ENCODE peak calls at places on chromosomes 12 and 14, in nine cellular contexts. One of them, this sample, is unnamed.

GRCh38 chr12:51683763-51684357 is 92.8 kb downstream of the SCN8A start:
- DNase-seq in astrocyte of the cerebellum: peak; percentile 26
- DNase-seq in C1 segment of cervical spinal cord: no peak
- DNase-seq in fibroblast of villous mesenchyme: peak; percentile 45
- DNase-seq in stimulated activated effector memory CD8-positive, alpha-beta T cell treated with anti-CD3 and anti-CD28 coated beads, Interleukin-12 subunit alpha, Interleukin-12 subunit beta, amount 100 ng/mL, for 72 hours: no peak
- DNase-seq in activated CD4-positive, alpha-beta T cell treated with anti-CD3 and anti-CD28 coated beads, Interleukin-2, amount 50 U/mL, for 4 hours: no peak
- DNase-seq in left lung: no peak
- DNase-seq in AG10803: peak; percentile 78
- DNase-seq in EL: peak; percentile 65
- DNase-seq in this sample: peak; percentile 71

GRCh38 chr14:27845241-27845850 is 921.2 kb upstream of the FOXG1 start:
- DNase-seq in EL: no peak
- DNase-seq in stimulated activated effector memory CD8-positive, alpha-beta T cell treated with anti-CD3 and anti-CD28 coated beads, Interleukin-12 subunit alpha, Interleukin-12 subunit beta, amount 100 ng/mL, for 72 hours: no peak
- DNase-seq in activated CD4-positive, alpha-beta T cell treated with anti-CD3 and anti-CD28 coated beads, Interleukin-2, amount 50 U/mL, for 4 hours: no peak
- DNase-seq in fibroblast of villous mesenchyme: no peak
- DNase-seq in astrocyte of the cerebellum: no peak
- DNase-seq in AG10803: no peak
- DNase-seq in left lung: no peak
- DNase-seq in C1 segment of cervical spinal cord: no peak
- DNase-seq in this sample: no peak

GRCh38 chr12:26113194-26113654 is 11.6 kb downstream of the BHLHE41 start:
- DNase-seq in astrocyte of the cerebellum: no peak
- DNase-seq in fibroblast of villous mesenchyme: no peak
- DNase-seq in C1 segment of cervical spinal cord: no peak
- DNase-seq in stimulated activated effector memory CD8-positive, alpha-beta T cell treated with anti-CD3 and anti-CD28 coated beads, Interleukin-12 subunit alpha, Interleukin-12 subunit beta, amount 100 ng/mL, for 72 hours: no peak
- DNase-seq in activated CD4-positive, alpha-beta T cell treated with anti-CD3 and anti-CD28 coated beads, Interleukin-2, amount 50 U/mL, for 4 hours: no peak
- DNase-seq in EL: no peak
- DNase-seq in left lung: no peak
- DNase-seq in AG10803: no peak
- DNase-seq in this sample: no peak

GRCh38 chr12:108852674-108853073 is 4.7 kb downstream of the SSH1 start:
- DNase-seq in stimulated activated effector memory CD8-positive, alpha-beta T cell treated with anti-CD3 and anti-CD28 coated beads, Interleukin-12 subunit alpha, Interleukin-12 subunit beta, amount 100 ng/mL, for 72 hours: no peak
- DNase-seq in EL: no peak
- DNase-seq in C1 segment of cervical spinal cord: no peak
- DNase-seq in fibroblast of villous mesenchyme: peak; percentile 34
- DNase-seq in astrocyte of the cerebellum: no peak
- DNase-seq in AG10803: no peak
- DNase-seq in activated CD4-positive, alpha-beta T cell treated with anti-CD3 and anti-CD28 coated beads, Interleukin-2, amount 50 U/mL, for 4 hours: no peak
- DNase-seq in left lung: no peak
- DNase-seq in this sample: no peak

GRCh38 chr12:52280319-52280795 is 5.9 kb downstream of the KRT86 start:
- DNase-seq in EL: peak; percentile 96
- DNase-seq in stimulated activated effector memory CD8-positive, alpha-beta T cell treated with anti-CD3 and anti-CD28 coated beads, Interleukin-12 subunit alpha, Interleukin-12 subunit beta, amount 100 ng/mL, for 72 hours: no peak
- DNase-seq in C1 segment of cervical spinal cord: no peak
- DNase-seq in fibroblast of villous mesenchyme: peak; percentile 97
- DNase-seq in astrocyte of the cerebellum: peak; percentile 83
- DNase-seq in activated CD4-positive, alpha-beta T cell treated with anti-CD3 and anti-CD28 coated beads, Interleukin-2, amount 50 U/mL, for 4 hours: no peak
- DNase-seq in AG10803: peak; percentile 97
- DNase-seq in left lung: peak; percentile 87
- DNase-seq in this sample: peak; percentile 96

GRCh38 chr12:108000111-108000510 is 129.0 kb upstream of the WSCD2 start:
- DNase-seq in C1 segment of cervical spinal cord: no peak
- DNase-seq in left lung: no peak
- DNase-seq in activated CD4-positive, alpha-beta T cell treated with anti-CD3 and anti-CD28 coated beads, Interleukin-2, amount 50 U/mL, for 4 hours: no peak
- DNase-seq in AG10803: no peak
- DNase-seq in EL: no peak
- DNase-seq in stimulated activated effector memory CD8-positive, alpha-beta T cell treated with anti-CD3 and anti-CD28 coated beads, Interleukin-12 subunit alpha, Interleukin-12 subunit beta, amount 100 ng/mL, for 72 hours: no peak
- DNase-seq in astrocyte of the cerebellum: no peak
- DNase-seq in fibroblast of villous mesenchyme: no peak
- DNase-seq in this sample: no peak

GRCh38 chr12:12461281-12461922 is 101.3 kb downstream of the DUSP16 start:
- DNase-seq in C1 segment of cervical spinal cord: no peak
- DNase-seq in AG10803: no peak
- DNase-seq in left lung: no peak
- DNase-seq in astrocyte of the cerebellum: no peak
- DNase-seq in fibroblast of villous mesenchyme: no peak
- DNase-seq in EL: no peak
- DNase-seq in stimulated activated effector memory CD8-positive, alpha-beta T cell treated with anti-CD3 and anti-CD28 coated beads, Interleukin-12 subunit alpha, Interleukin-12 subunit beta, amount 100 ng/mL, for 72 hours: peak; percentile 75
- DNase-seq in activated CD4-positive, alpha-beta T cell treated with anti-CD3 and anti-CD28 coated beads, Interleukin-2, amount 50 U/mL, for 4 hours: no peak
- DNase-seq in this sample: no peak

GRCh38 chr14:50333010-50333409 is 20.9 kb downstream of the DMAC2L start:
- DNase-seq in activated CD4-positive, alpha-beta T cell treated with anti-CD3 and anti-CD28 coated beads, Interleukin-2, amount 50 U/mL, for 4 hours: no peak
- DNase-seq in EL: peak; percentile 86
- DNase-seq in fibroblast of villous mesenchyme: peak; percentile 92
- DNase-seq in AG10803: peak; percentile 90
- DNase-seq in astrocyte of the cerebellum: no peak
- DNase-seq in stimulated activated effector memory CD8-positive, alpha-beta T cell treated with anti-CD3 and anti-CD28 coated beads, Interleukin-12 subunit alpha, Interleukin-12 subunit beta, amount 100 ng/mL, for 72 hours: peak; percentile 40
- DNase-seq in C1 segment of cervical spinal cord: no peak
- DNase-seq in left lung: no peak
- DNase-seq in this sample: peak; percentile 71

GRCh38 chr14:75566321-75566720 is 12.1 kb upstream of the FLVCR2 start:
- DNase-seq in left lung: no peak
- DNase-seq in stimulated activated effector memory CD8-positive, alpha-beta T cell treated with anti-CD3 and anti-CD28 coated beads, Interleukin-12 subunit alpha, Interleukin-12 subunit beta, amount 100 ng/mL, for 72 hours: peak; percentile 80
- DNase-seq in EL: no peak
- DNase-seq in AG10803: peak; percentile 5
- DNase-seq in astrocyte of the cerebellum: no peak
- DNase-seq in fibroblast of villous mesenchyme: no peak
- DNase-seq in C1 segment of cervical spinal cord: no peak
- DNase-seq in activated CD4-positive, alpha-beta T cell treated with anti-CD3 and anti-CD28 coated beads, Interleukin-2, amount 50 U/mL, for 4 hours: peak; percentile 76
- DNase-seq in this sample: no peak

GRCh38 chr12:31323466-31324115 is 2.4 kb downstream of the SINHCAF start:
- DNase-seq in astrocyte of the cerebellum: no peak
- DNase-seq in activated CD4-positive, alpha-beta T cell treated with anti-CD3 and anti-CD28 coated beads, Interleukin-2, amount 50 U/mL, for 4 hours: peak; percentile 36
- DNase-seq in stimulated activated effector memory CD8-positive, alpha-beta T cell treated with anti-CD3 and anti-CD28 coated beads, Interleukin-12 subunit alpha, Interleukin-12 subunit beta, amount 100 ng/mL, for 72 hours: peak; percentile 83
- DNase-seq in fibroblast of villous mesenchyme: peak; percentile 39
- DNase-seq in C1 segment of cervical spinal cord: peak; percentile 46
- DNase-seq in left lung: peak; percentile 57
- DNase-seq in AG10803: no peak
- DNase-seq in EL: no peak
- DNase-seq in this sample: no peak

GRCh38 chr14:89504602-89505320 is 87.7 kb upstream of the FOXN3 start:
- DNase-seq in stimulated activated effector memory CD8-positive, alpha-beta T cell treated with anti-CD3 and anti-CD28 coated beads, Interleukin-12 subunit alpha, Interleukin-12 subunit beta, amount 100 ng/mL, for 72 hours: peak; percentile 73
- DNase-seq in left lung: no peak
- DNase-seq in fibroblast of villous mesenchyme: peak; percentile 51
- DNase-seq in AG10803: peak; percentile 91
- DNase-seq in C1 segment of cervical spinal cord: no peak
- DNase-seq in activated CD4-positive, alpha-beta T cell treated with anti-CD3 and anti-CD28 coated beads, Interleukin-2, amount 50 U/mL, for 4 hours: no peak
- DNase-seq in EL: peak; percentile 83
- DNase-seq in astrocyte of the cerebellum: peak; percentile 33
- DNase-seq in this sample: no peak

GRCh38 chr12:1907652-1908611 is 10.5 kb downstream of the CACNA2D4 start:
- DNase-seq in astrocyte of the cerebellum: no peak
- DNase-seq in fibroblast of villous mesenchyme: no peak
- DNase-seq in left lung: peak; percentile 27
- DNase-seq in AG10803: no peak
- DNase-seq in EL: peak; percentile 19
- DNase-seq in C1 segment of cervical spinal cord: no peak
- DNase-seq in stimulated activated effector memory CD8-positive, alpha-beta T cell treated with anti-CD3 and anti-CD28 coated beads, Interleukin-12 subunit alpha, Interleukin-12 subunit beta, amount 100 ng/mL, for 72 hours: peak; percentile 49
- DNase-seq in activated CD4-positive, alpha-beta T cell treated with anti-CD3 and anti-CD28 coated beads, Interleukin-2, amount 50 U/mL, for 4 hours: peak; percentile 16
- DNase-seq in this sample: no peak

GRCh38 chr14:21653331-21653885 is at the start of gene OR4E2:
- DNase-seq in AG10803: no peak
- DNase-seq in left lung: no peak
- DNase-seq in stimulated activated effector memory CD8-positive, alpha-beta T cell treated with anti-CD3 and anti-CD28 coated beads, Interleukin-12 subunit alpha, Interleukin-12 subunit beta, amount 100 ng/mL, for 72 hours: no peak
- DNase-seq in activated CD4-positive, alpha-beta T cell treated with anti-CD3 and anti-CD28 coated beads, Interleukin-2, amount 50 U/mL, for 4 hours: no peak
- DNase-seq in EL: no peak
- DNase-seq in fibroblast of villous mesenchyme: no peak
- DNase-seq in astrocyte of the cerebellum: no peak
- DNase-seq in C1 segment of cervical spinal cord: no peak
- DNase-seq in this sample: no peak

GRCh38 chr12:104485651-104486341 is 29.0 kb downstream of the CHST11 start:
- DNase-seq in fibroblast of villous mesenchyme: no peak
- DNase-seq in left lung: no peak
- DNase-seq in astrocyte of the cerebellum: no peak
- DNase-seq in AG10803: no peak
- DNase-seq in C1 segment of cervical spinal cord: no peak
- DNase-seq in EL: no peak
- DNase-seq in activated CD4-positive, alpha-beta T cell treated with anti-CD3 and anti-CD28 coated beads, Interleukin-2, amount 50 U/mL, for 4 hours: peak; percentile 32
- DNase-seq in stimulated activated effector memory CD8-positive, alpha-beta T cell treated with anti-CD3 and anti-CD28 coated beads, Interleukin-12 subunit alpha, Interleukin-12 subunit beta, amount 100 ng/mL, for 72 hours: no peak
- DNase-seq in this sample: no peak

GRCh38 chr12:109069307-109070231 is 17.2 kb downstream of the USP30 start:
- DNase-seq in astrocyte of the cerebellum: no peak
- DNase-seq in C1 segment of cervical spinal cord: no peak
- DNase-seq in left lung: no peak
- DNase-seq in fibroblast of villous mesenchyme: no peak
- DNase-seq in EL: no peak
- DNase-seq in stimulated activated effector memory CD8-positive, alpha-beta T cell treated with anti-CD3 and anti-CD28 coated beads, Interleukin-12 subunit alpha, Interleukin-12 subunit beta, amount 100 ng/mL, for 72 hours: no peak
- DNase-seq in activated CD4-positive, alpha-beta T cell treated with anti-CD3 and anti-CD28 coated beads, Interleukin-2, amount 50 U/mL, for 4 hours: no peak
- DNase-seq in AG10803: no peak
- DNase-seq in this sample: no peak

GRCh38 chr12:109581856-109582255 is 8.3 kb downstream of the MVK start:
- DNase-seq in left lung: no peak
- DNase-seq in fibroblast of villous mesenchyme: peak; percentile 51
- DNase-seq in EL: peak; percentile 57
- DNase-seq in AG10803: peak; percentile 19
- DNase-seq in C1 segment of cervical spinal cord: no peak
- DNase-seq in stimulated activated effector memory CD8-positive, alpha-beta T cell treated with anti-CD3 and anti-CD28 coated beads, Interleukin-12 subunit alpha, Interleukin-12 subunit beta, amount 100 ng/mL, for 72 hours: no peak
- DNase-seq in astrocyte of the cerebellum: no peak
- DNase-seq in activated CD4-positive, alpha-beta T cell treated with anti-CD3 and anti-CD28 coated beads, Interleukin-2, amount 50 U/mL, for 4 hours: no peak
- DNase-seq in this sample: no peak

GRCh38 chr12:6049587-6049986 is 74.9 kb downstream of the VWF start:
- DNase-seq in EL: no peak
- DNase-seq in astrocyte of the cerebellum: no peak
- DNase-seq in activated CD4-positive, alpha-beta T cell treated with anti-CD3 and anti-CD28 coated beads, Interleukin-2, amount 50 U/mL, for 4 hours: no peak
- DNase-seq in stimulated activated effector memory CD8-positive, alpha-beta T cell treated with anti-CD3 and anti-CD28 coated beads, Interleukin-12 subunit alpha, Interleukin-12 subunit beta, amount 100 ng/mL, for 72 hours: no peak
- DNase-seq in AG10803: peak; percentile 9
- DNase-seq in left lung: no peak
- DNase-seq in C1 segment of cervical spinal cord: no peak
- DNase-seq in fibroblast of villous mesenchyme: no peak
- DNase-seq in this sample: no peak

GRCh38 chr12:16599081-16599480 is 6.9 kb downstream of the LMO3 start:
- DNase-seq in astrocyte of the cerebellum: no peak
- DNase-seq in left lung: no peak
- DNase-seq in AG10803: no peak
- DNase-seq in C1 segment of cervical spinal cord: no peak
- DNase-seq in activated CD4-positive, alpha-beta T cell treated with anti-CD3 and anti-CD28 coated beads, Interleukin-2, amount 50 U/mL, for 4 hours: no peak
- DNase-seq in stimulated activated effector memory CD8-positive, alpha-beta T cell treated with anti-CD3 and anti-CD28 coated beads, Interleukin-12 subunit alpha, Interleukin-12 subunit beta, amount 100 ng/mL, for 72 hours: no peak
- DNase-seq in fibroblast of villous mesenchyme: no peak
- DNase-seq in EL: no peak
- DNase-seq in this sample: no peak